ENCODE peak calls at places on chromosomes 3 and 15, in eight cellular contexts. K is BE2C, X is IMR-90, N is left lung, T is colonic mucosa, J is mucosa of descending colon, A is uterus, B is fibroblast of lung. C is an unnamed sample. For H3K4me1, the result is how much of the 10 kb centered on the place peaks cover.

GRCh38 chr3:40468018-40468417 is 8.9 kb upstream of the ZNF619 start:
- DNase-seq in K (no peak), X (no peak), N (no peak), T (no peak), J (no peak), A (no peak), B (no peak), C (no peak)

GRCh38 chr3:158918451-158918850 is 116.6 kb downstream of the MFSD1 start:
- DNase-seq in K (no peak), X (no peak), N (no peak), T (no peak), J (no peak), A (no peak), B (no peak), C (no peak)

GRCh38 chr3:11548721-11549131 is 95.0 kb downstream of the VGLL4 start:
- DNase-seq in K (no peak), X (peak), N (no peak), T (no peak), J (no peak), A (peak), B (peak), C (peak)

GRCh38 chr3:42226470-42227425 is 39.2 kb downstream of the CCK start:
- DNase-seq in K (no peak), X (no peak), N (no peak), T (no peak), J (no peak), A (no peak), B (no peak), C (no peak)

GRCh38 chr3:169218314-169218983 is 445.1 kb downstream of the MECOM start:
- DNase-seq in K (peak), X (peak), N (no peak), T (peak), J (peak), A (no peak), B (peak), C (peak)

GRCh38 chr15:101489633-101490407 is at the start of gene PCSK6:
- DNase-seq in K (peak), X (no peak), N (no peak), T (peak), J (peak), A (no peak), B (no peak), C (peak)

GRCh38 chr3:38084019-38084968 is 45.3 kb downstream of the DLEC1 start:
- DNase-seq in K (peak), X (peak), N (no peak), T (no peak), J (peak), A (no peak), B (peak), C (peak)

GRCh38 chr3:117302448-117302847 is 592.9 kb downstream of the TUSC7 start:
- DNase-seq in K (no peak), X (peak), N (no peak), T (no peak), J (no peak), A (no peak), B (no peak), C (no peak)

GRCh38 chr3:35772364-35773009 is 133.2 kb downstream of the ARPP21 start:
- DNase-seq in K (no peak), X (no peak), N (no peak), T (no peak), J (no peak), A (no peak), B (no peak), C (no peak)

GRCh38 chr15:37794947-37795346 is 139.5 kb upstream of the TMCO5A start:
- DNase-seq in K (peak), X (no peak), N (no peak), T (no peak), J (no peak), A (no peak), B (no peak), C (no peak)

GRCh38 chr3:4977001-4977888 is 2.0 kb upstream of the BHLHE40 start:
- DNase-seq in K (peak), X (peak), N (peak), T (peak), J (peak), A (peak), B (peak), C (peak)

GRCh38 chr3:42010530-42010929 is 48.6 kb upstream of the ULK4 start:
- DNase-seq in K (peak), X (no peak), N (no peak), T (peak), J (peak), A (no peak), B (no peak), C (no peak)

GRCh38 chr3:123385981-123386380 is 62.9 kb downstream of the ADCY5 start:
- DNase-seq in K (no peak), X (peak), N (no peak), T (no peak), J (no peak), A (peak), B (peak), C (peak)

GRCh38 chr3:149604125-149604851 is 53.5 kb downstream of the WWTR1 start:
- DNase-seq in K (no peak), X (peak), N (no peak), T (no peak), J (no peak), A (no peak), B (no peak), C (no peak)

GRCh38 chr3:42081814-42082473 is 9.2 kb upstream of the TRAK1 start:
- DNase-seq in K (no peak), X (no peak), N (no peak), T (no peak), J (no peak), A (no peak), B (no peak), C (no peak)

GRCh38 chr3:153958635-153959320 is 162.4 kb upstream of the ARHGEF26 start:
- DNase-seq in K (no peak), X (no peak), N (no peak), T (no peak), J (no peak), A (no peak), B (peak), C (no peak)

GRCh38 chr15:39595621-39596221 is 14.8 kb downstream of the THBS1 start:
- DNase-seq in K (no peak), X (peak), N (no peak), T (no peak), J (no peak), A (no peak), B (peak), C (no peak)

GRCh38 chr3:9143180-9143579 is 106.3 kb downstream of the SRGAP3 start:
- DNase-seq in K (no peak), X (no peak), N (no peak), T (no peak), J (no peak), A (no peak), B (no peak), C (no peak)

GRCh38 chr3:50193286-50193685 is 1.9 kb downstream of the GNAT1 start:
- DNase-seq in K (no peak), X (no peak), N (no peak), T (no peak), J (no peak), A (no peak), B (no peak), C (no peak)

DNA sequence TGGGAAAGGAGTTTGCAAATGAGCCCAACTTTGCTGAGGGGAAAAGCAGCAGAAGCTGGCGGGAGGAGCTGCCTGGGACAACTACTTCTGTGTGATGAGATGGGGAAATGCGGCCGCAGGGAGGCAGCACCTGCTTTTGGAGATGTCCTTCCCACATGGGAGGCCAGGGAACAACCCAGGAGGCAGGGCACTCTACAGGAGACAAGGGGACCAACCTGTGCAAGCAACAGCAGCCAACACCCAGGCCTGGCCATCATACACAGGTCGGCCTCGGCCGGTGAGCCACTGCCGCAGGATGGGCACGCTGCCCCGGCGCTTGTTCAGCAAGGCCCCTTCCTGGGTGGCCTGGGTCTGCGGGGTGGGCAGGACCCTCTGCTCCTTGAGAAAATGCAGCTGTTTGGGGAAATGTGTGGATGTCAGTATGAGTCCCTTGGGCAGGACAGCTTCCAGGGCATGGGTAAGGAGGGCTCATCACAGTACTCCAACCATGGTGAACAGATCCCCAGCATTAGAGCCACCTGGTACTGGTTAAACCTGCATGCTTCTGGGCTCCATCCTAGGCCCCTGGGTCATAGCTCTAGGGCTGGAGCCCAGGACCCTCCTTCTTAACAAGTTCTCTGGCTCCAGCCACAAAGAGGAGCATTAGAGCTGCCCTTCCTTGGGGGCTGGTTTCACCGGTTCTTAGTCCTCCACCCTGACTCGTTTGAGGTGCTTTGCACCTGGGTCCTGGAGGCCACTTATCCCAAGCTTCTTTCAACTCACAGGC is 11.6 kb downstream of the EPB42 start:
- DNase-seq in K (no peak), X (no peak), N (no peak), T (no peak), J (peak), A (no peak), B (no peak), C (peak)
- TF ChIP-seq CTCF in K (no peak), X (peak), N (no peak), T (no peak), J (no peak), A (no peak), B (no peak), C (peak)

GRCh38 chr3:114455432-114455831 is 161.6 kb downstream of the TIGIT start:
- DNase-seq in K (no peak), X (no peak), N (no peak), T (no peak), J (no peak), A (no peak), B (no peak), C (no peak)
- H3K4me3 ChIP-seq in K (peak), X (no peak), N (no peak), T (no peak), J (no peak), A (peak), B (no peak), C (peak)

GRCh38 chr3:66454464-66454859 is 46.4 kb downstream of the LRIG1 start:
- DNase-seq in K (no peak), X (no peak), N (no peak), T (no peak), J (no peak), A (no peak), B (no peak), C (no peak)

GRCh38 chr3:66452247-66453040 is 48.4 kb downstream of the LRIG1 start:
- DNase-seq in K (no peak), X (no peak), N (no peak), T (no peak), J (no peak), A (peak), B (peak), C (peak)

GRCh38 chr3:66453525-66454463 is 47.0 kb downstream of the LRIG1 start:
- DNase-seq in K (no peak), X (no peak), N (no peak), T (no peak), J (no peak), A (no peak), B (no peak), C (peak)

GRCh38 chr3:66456711-66457173 is 44.1 kb downstream of the LRIG1 start:
- DNase-seq in K (no peak), X (no peak), N (no peak), T (no peak), J (no peak), A (no peak), B (no peak), C (no peak)
- H3K4me1 ChIP-seq in K (under half), X (under half), N (under half), T (under half), J (under half), A (under half), B (under half), C (under half)

GRCh38 chr3:187295635-187296034 is 4.1 kb upstream of the MASP1 start:
- DNase-seq in K (no peak), X (no peak), N (no peak), T (no peak), J (no peak), A (no peak), B (peak), C (no peak)
- TF ChIP-seq CTCF in K (no peak), X (peak), N (no peak), T (no peak), J (no peak), A (no peak), B (peak), C (peak)

DNA sequence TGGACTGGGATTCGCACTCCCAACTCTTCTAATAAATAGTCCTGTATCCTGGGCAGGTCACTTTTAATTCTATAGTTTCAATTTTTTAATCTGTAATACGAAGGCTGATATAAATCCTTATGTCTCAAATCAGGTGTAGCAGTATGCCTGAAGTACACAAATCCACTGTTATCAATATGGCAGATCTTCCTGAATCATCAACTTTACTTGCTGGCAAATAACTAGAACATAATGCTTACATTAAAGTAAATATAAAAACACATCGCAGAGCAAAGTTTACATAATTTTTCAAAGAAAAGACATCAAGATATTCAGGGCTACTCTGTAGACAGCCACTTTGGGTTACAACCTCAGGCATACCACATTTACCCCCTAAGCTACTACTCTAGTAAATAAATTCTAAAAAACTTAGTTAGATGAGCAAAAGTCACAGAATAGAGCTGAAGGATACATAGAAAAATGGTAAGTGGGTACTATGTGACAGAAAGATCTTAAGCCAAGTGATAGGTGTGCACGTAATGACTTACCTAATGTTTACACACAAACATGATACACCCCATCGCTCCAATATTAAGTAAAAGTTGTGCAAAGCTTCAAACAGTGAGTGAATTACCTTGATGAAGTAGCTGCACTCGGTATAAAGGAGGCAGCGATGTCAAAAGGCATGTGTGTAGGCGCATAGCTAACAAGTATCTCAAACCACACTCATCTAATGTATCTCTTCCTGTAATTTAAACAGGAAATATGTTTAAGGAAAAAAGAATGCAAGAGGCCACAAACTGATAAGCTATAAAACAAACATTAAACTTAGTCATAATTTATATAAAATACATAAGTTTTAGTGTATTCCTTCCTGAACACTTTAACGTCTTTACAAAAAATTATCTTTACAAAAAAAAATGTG is 127.9 kb downstream of the DMXL2 start:
- DNase-seq in K (no peak), X (peak), N (no peak), T (no peak), J (no peak), A (no peak), B (peak), C (no peak)
- H3K4me3 ChIP-seq in K (no peak), X (no peak), N (no peak), T (no peak), J (no peak), A (no peak), B (no peak), C (no peak)

DNA sequence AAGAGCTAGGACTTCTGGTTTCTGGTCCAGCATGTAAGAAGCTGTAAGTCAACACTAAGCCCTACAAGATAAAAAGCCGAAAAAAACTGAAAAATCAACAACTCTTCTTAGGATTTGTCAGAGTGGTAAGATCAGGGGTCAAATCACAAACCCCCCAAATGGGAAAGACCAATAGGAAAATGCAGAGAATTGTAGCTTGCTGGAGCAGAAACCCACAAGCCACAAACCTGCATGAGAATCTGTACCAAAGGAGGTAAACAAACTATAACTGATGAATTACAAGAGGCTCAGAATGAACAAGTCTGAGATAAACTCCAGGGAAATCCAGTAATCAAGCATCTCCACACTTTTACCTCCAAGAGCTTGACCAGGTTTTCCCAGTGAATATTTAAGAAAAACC is 36.0 kb downstream of the RFX7 start:
- DNase-seq in K (no peak), X (no peak), N (no peak), T (no peak), J (no peak), A (no peak), B (no peak), C (no peak)
- H3K4me1 ChIP-seq in K (under half), X (under half), N (under half), T (under half), J (under half), A (under half), B (under half), C (under half)

DNA sequence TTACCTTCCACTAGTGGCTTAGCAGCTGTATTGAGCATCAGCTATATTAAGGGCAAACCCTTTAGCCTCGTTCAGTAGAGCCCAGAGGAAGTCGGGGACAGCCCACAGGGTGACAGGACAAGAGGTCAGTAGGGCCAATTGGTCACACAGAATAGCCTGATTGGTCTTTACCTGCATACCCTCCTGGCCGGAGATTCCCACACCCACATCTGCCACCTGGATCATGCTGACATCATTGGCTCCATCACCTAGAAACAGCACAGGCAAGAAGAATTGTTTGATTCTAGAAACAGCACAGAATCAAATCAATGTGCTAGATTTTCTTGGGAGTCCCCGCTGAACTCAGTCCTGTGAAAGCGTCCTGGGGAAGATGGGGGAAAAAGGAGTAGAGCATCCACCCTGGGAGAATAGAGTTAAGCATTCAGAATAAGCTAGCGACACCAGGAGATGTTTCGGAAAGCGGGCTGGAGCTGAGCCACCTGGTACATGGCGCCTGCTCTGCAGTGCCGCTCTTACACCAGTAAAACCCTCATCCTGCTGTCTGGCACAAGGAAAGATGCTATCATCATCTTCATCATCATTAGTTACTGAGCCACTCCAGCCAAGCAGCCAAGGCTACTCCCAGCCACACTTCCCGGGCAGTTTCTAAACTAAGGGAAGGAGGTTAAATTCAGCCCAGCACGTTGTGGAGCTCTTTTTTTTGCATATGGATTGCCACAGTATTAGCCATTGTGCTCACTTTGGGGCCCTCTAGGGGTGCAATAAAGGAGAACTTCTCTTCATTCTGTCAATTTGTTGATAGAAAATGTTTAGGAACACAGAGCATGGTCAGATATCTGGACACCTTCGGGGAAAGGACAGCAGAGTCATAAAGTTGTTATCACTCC is 171.3 kb downstream of the ATP10A start:
- DNase-seq in K (no peak), X (peak), N (no peak), T (no peak), J (no peak), A (peak), B (peak), C (peak)
- TF ChIP-seq CTCF in K (no peak), X (peak), N (no peak), T (no peak), J (no peak), A (peak), B (peak), C (peak)

DNA sequence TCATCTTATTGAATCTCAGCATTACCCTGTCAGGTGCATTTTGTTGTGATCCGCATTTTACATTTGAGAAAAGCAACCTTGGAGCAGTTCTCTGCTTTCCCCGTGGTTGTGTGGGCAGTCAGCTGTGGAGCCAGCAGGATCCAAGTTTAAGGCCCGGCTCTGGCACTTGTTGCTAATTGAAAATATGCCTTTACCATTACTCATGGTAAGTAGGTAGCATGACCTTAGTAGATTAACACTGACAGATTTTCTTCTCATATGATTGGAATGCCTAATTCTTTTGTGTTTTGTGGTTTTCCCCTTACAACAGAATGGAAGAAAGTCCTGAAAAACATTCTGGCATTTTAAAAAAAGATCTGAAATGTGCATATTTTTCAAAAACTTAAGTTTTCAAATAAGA is 246.5 kb upstream of the LRRN1 start:
- DNase-seq in K (no peak), X (no peak), N (no peak), T (no peak), J (no peak), A (no peak), B (peak), C (no peak)
- H3K4me3 ChIP-seq in K (no peak), X (no peak), N (no peak), T (no peak), J (no peak), A (no peak), B (no peak), C (no peak)

DNA sequence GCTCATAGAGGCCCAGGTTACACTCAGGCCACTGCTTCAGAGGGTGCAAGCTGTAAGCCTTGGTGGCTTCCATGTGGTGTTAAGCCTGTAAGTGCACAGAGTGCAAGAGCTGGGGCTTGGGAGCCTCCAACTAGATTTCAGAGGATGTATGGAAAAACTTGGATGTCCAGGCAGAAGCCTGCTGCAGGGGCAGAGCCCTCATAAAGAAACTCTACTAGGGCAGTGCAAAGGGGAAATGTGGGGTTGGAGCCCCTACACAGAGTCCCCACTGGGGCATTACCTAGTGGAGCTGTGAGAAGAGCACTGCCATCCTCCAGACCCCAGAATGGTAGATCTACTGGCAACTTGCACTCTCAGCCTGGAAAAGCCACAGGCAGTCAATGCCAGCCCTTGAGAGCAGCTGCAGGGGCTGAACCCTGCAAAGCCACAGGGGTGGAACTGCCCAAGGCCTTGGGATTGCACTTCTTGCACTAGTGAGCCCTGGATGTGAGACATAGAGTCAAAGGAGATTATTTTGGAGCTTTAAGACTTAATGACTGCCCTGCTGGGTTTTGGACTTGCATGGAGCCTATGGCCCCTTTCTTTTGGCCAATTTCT is 14.0 kb downstream of the MITF start:
- DNase-seq in K (no peak), X (no peak), N (no peak), T (no peak), J (no peak), A (no peak), B (no peak), C (no peak)
- H3K4me1 ChIP-seq in K (under half), X (under half), N (under half), T (under half), J (under half), A (under half), B (under half), C (under half)